ENCODE peak calls at places on chromosomes 11 and 22, in ten cellular contexts. W is fibroblast of lung, M is endodermal cell, Z is upper lobe of right lung, Y is GM23248, R is colonic mucosa, P is left ventricle myocardium inferior, S is HCT116, G is SK-N-SH, I is Caco-2. C is an unnamed sample. For H3K4me1 and H3K27me3, the result is how much of the 10 kb centered on the place peaks cover.

GRCh38 chr11:66956689-66957290 is 1.4 kb downstream of the PC start:
- DNase-seq in W (peak), M (peak), Z (peak), Y (peak), R (no peak), P (no peak), S (no peak), G (no peak), I (no peak), C (peak)

GRCh38 chr11:3169235-3169951 is 4.3 kb upstream of the OSBPL5 start:
- DNase-seq in W (peak), M (peak), Z (peak), Y (peak), R (no peak), P (peak), S (peak), G (no peak), I (no peak), C (no peak)

GRCh38 chr11:69704508-69705245 is 855 bp upstream of the FGF19 start:
- DNase-seq in W (no peak), M (peak), Z (no peak), Y (peak), R (no peak), P (no peak), S (no peak), G (peak), I (no peak), C (no peak)

GRCh38 chr11:67287355-67288197 is 1.5 kb upstream of the ANKRD13D start:
- DNase-seq in W (no peak), M (no peak), Z (no peak), Y (no peak), R (no peak), P (peak), S (no peak), G (no peak), I (no peak), C (no peak)

GRCh38 chr22:44862981-44863860 is 110.8 kb downstream of the ARHGAP8 start:
- DNase-seq in W (no peak), M (peak), Z (no peak), Y (no peak), R (no peak), P (no peak), S (peak), G (no peak), I (peak), C (no peak)

GRCh38 chr22:45997077-45997774 is 20.3 kb upstream of the WNT7B start:
- DNase-seq in W (peak), M (no peak), Z (peak), Y (peak), R (peak), P (peak), S (no peak), G (no peak), I (no peak), C (no peak)

GRCh38 chr11:29025001-29025400 is 916.8 kb downstream of the METTL15 start:
- DNase-seq in W (peak), M (no peak), Z (no peak), Y (peak), R (no peak), P (no peak), S (no peak), G (no peak), I (no peak), C (no peak)

GRCh38 chr22:23305922-23306374 is 125.6 kb downstream of the BCR start:
- DNase-seq in W (peak), M (no peak), Z (peak), Y (peak), R (no peak), P (peak), S (no peak), G (peak), I (no peak), C (no peak)

GRCh38 chr11:108606495-108607160 is 13.1 kb upstream of the EXPH5 start:
- DNase-seq in W (peak), M (no peak), Z (no peak), Y (no peak), R (no peak), P (no peak), S (no peak), G (no peak), I (no peak), C (no peak)

GRCh38 chr11:2777396-2777795 is 77.6 kb upstream of the KCNQ1OT1 start:
- DNase-seq in W (peak), M (peak), Z (peak), Y (peak), R (peak), P (peak), S (no peak), G (no peak), I (peak), C (no peak)

DNA sequence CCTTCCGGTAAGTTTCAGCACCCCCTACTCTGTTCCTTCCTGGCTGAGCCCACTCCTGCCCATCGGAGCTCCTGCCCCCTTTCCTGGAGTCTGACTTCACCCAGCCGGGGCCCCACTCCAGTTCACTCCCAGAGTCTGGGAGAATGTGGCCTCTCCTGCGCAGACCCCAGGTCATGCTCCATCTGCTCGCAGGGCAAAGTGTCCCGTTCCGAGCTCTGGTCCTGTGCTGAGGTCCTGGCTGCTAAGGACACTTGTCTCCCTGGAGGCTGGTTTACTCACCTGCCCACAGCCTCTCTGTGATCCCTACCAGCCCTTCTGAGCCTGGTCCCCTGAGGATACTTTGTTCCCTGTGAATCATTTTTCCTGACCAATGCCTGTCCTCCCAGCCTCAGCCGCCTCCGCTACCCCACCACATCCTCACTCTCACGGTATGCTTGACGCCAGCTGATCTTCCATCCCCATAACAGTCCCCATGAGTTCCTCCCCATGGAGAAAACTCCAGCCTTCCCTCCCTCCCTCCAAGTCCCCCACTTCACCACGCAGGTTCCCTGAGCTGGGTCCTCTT is 526 bp downstream of the IFITM10 start:
- DNase-seq in W (peak), M (no peak), Z (peak), Y (peak), R (no peak), P (no peak), S (no peak), G (no peak), I (no peak), C (no peak)
- H3K4me3 ChIP-seq in W (no peak), M (no peak), Z (no peak), Y (peak), R (no peak), P (no peak), S (no peak), G (no peak), I (no peak), C (no peak)

DNA sequence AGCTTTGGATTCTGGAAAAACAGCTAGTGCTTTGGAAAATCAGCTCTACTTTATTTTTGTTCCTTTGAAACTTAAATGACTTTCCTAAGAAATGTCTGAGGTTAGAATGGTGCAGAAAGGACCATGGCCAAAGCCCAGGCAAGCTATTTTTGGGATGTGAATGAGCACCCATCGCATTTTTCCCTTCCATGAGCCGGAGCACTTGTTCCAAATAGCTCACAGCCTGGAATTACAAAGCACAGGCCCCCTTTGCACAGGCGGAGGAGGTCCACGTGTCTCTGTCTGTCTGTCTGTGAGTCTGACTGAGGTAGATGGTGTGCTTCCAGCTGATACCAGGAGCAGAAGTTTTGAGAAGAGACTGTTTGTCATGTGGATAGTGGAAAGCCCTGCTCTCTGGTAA is 50.7 kb downstream of the MICAL2 start:
- DNase-seq in W (no peak), M (peak), Z (peak), Y (no peak), R (no peak), P (no peak), S (no peak), G (no peak), I (no peak), C (no peak)
- H3K4me1 ChIP-seq in W (half or more), M (under half), Z (half or more), Y (half or more), R (under half), P (half or more), S (half or more), G (under half), I (half or more), C (under half)

DNA sequence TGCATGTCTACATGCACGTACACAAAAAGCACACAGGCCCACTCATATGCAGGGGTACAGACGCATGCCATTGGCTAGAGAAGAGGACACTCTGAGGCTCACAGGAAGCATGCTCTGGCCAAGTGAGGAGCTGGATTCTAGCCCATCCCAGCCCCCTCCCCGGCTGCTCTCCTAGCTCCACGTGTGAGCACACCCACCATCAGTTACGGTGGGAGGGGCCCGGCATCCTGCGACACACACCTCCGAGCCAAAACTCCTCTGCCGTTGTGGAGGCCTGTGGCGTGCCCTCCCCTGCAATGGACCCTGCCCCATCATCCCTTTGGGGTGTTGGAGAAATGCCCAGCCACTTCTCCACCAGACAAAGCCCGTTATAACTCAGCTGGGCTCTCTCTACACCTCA is 15.1 kb upstream of the IGSF9B start:
- DNase-seq in W (no peak), M (no peak), Z (no peak), Y (no peak), R (no peak), P (no peak), S (no peak), G (no peak), I (no peak), C (no peak)
- H3K27me3 ChIP-seq in W (under half), M (under half), Z (under half), Y (under half), R (under half), P (under half), S (under half), G (under half), I (under half), C (under half)

GRCh38 chr11:30908272-30908671 is 322.1 kb upstream of the MPPED2 start:
- DNase-seq in W (no peak), M (no peak), Z (no peak), Y (peak), R (no peak), P (no peak), S (no peak), G (no peak), I (no peak), C (no peak)
- H3K4me3 ChIP-seq in W (no peak), M (no peak), Z (no peak), Y (no peak), R (no peak), P (no peak), S (no peak), G (no peak), I (no peak), C (no peak)